ENCODE peak calls at places on chromosome 20, in eight cellular contexts. X, L, Y, F, Q, E, O and Z are unnamed samples.

GRCh38 chr20:3334156-3334943 is 73.1 kb downstream of the DNAAF9 start:
- DNase-seq in E (no peak), F (no peak), O (no peak), Y (no peak), Q (no peak), L (no peak), X (no peak), Z (no peak)

GRCh38 chr20:21808863-21809664 is 103.6 kb downstream of the PAX1 start:
- DNase-seq in L (no peak), E (no peak), Q (no peak), Y (no peak), X (no peak), O (no peak), F (no peak), Z (peak)

GRCh38 chr20:20406306-20406705 is 38.4 kb downstream of the INSM1 start:
- DNase-seq in E (peak), O (no peak), X (no peak), F (no peak), Q (no peak), L (no peak), Y (no peak), Z (no peak)

GRCh38 chr20:15310361-15310760 is 972.9 kb upstream of the FLRT3 start:
- DNase-seq in Y (no peak), O (no peak), F (no peak), X (no peak), Q (no peak), L (no peak), E (no peak), Z (no peak)

GRCh38 chr20:38673731-38674177 is 50.5 kb upstream of the SLC32A1 start:
- DNase-seq in Q (no peak), X (no peak), L (no peak), E (peak), O (peak), F (peak), Y (no peak), Z (no peak)

GRCh38 chr20:31716818-31717477 is 5.7 kb downstream of the BCL2L1 start:
- DNase-seq in L (no peak), Y (no peak), E (no peak), X (no peak), O (no peak), F (no peak), Q (no peak), Z (no peak)

GRCh38 chr20:22584922-22585785 is 782 bp upstream of the FOXA2 start:
- DNase-seq in Y (no peak), F (no peak), X (no peak), L (no peak), Q (no peak), O (no peak), E (no peak), Z (no peak)

GRCh38 chr20:61728786-61729365 is 336.8 kb downstream of the TAF4 start:
- DNase-seq in E (no peak), X (no peak), Q (no peak), O (no peak), F (peak), Y (no peak), L (no peak), Z (no peak)

GRCh38 chr20:19947611-19948264 is 69.4 kb upstream of the NAA20 start:
- DNase-seq in F (no peak), O (no peak), L (no peak), Y (peak), Q (no peak), X (no peak), E (no peak), Z (no peak)

GRCh38 chr20:36642136-36642535 is 3.9 kb downstream of the SLA2 start:
- DNase-seq in F (no peak), Q (no peak), Y (no peak), E (no peak), X (no peak), O (no peak), L (no peak), Z (no peak)

GRCh38 chr20:23596856-23597255 is 8.9 kb downstream of the CST9 start:
- DNase-seq in Y (no peak), Q (no peak), F (no peak), O (no peak), L (no peak), X (no peak), E (no peak), Z (no peak)

GRCh38 chr20:43682446-43682845 is 15.5 kb downstream of the MYBL2 start:
- DNase-seq in E (no peak), O (no peak), F (no peak), X (no peak), L (no peak), Y (no peak), Q (no peak), Z (no peak)

GRCh38 chr20:43681991-43682410 is 15.1 kb downstream of the MYBL2 start:
- DNase-seq in F (no peak), O (no peak), L (no peak), Y (no peak), X (no peak), E (no peak), Q (no peak), Z (no peak)

GRCh38 chr20:43676368-43676767 is 9.5 kb downstream of the MYBL2 start:
- DNase-seq in Y (no peak), O (no peak), F (no peak), Q (no peak), E (no peak), L (no peak), X (no peak), Z (no peak)

GRCh38 chr20:43680976-43681375 is 14.1 kb downstream of the MYBL2 start:
- DNase-seq in O (no peak), Y (no peak), Q (no peak), F (no peak), E (no peak), L (no peak), X (no peak), Z (no peak)

GRCh38 chr20:43681468-43681942 is 14.6 kb downstream of the MYBL2 start:
- DNase-seq in Y (no peak), X (no peak), L (no peak), Q (no peak), E (no peak), O (no peak), F (no peak), Z (no peak)
- TF ChIP-seq CTCF in Y (no peak), X (no peak), L (no peak), Q (no peak), E (no peak), O (no peak), F (no peak), Z (no peak)

DNA sequence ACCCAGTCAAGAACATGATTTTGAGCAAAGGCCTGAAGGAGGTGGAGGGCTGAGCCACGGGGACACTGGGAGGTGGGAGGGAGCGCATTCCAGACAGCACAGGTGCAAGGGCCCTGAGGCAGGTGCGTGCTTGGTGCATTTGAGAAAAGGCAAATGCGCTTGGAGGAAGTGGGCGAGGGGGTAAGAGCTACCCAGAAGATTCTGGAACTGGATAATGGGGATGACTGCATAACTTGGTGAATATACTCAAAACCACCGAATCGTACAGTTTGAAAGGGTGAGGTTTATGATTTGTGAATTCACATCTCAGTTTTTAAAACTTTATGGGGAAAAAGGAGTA is 9.8 kb downstream of the PREX1 start:
- DNase-seq in Y (no peak), E (no peak), X (no peak), L (no peak), F (no peak), O (no peak), Q (no peak), Z (no peak)
- H3K4me3 ChIP-seq in Y (no peak), E (no peak), X (no peak), L (no peak), F (no peak), O (no peak), Q (no peak), Z (no peak)

DNA sequence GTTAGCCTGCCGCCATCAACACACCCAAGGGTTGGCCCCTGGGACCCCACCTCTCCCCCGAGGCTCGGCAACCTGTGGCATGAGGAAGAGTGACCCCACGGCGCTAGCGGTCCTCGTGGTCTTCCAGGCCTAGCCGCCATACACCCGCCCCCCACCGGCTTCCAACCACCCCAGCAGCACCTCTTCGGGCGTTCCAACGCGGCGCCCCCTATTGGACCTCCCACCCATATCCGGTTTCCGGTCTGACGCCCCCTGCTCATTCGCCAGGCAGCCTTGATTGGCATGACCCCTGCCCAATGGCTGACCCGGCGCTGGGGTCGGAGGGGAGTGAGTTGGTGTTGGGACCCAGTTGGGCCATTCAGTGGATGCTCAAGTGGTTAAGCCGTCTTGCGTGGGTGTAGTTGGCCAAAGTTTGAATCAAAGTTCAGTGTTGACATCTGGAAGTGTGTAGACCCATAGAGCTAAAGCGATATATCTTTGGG is at the start of gene GNAS-AS1:
- DNase-seq in L (peak), Q (peak), E (peak), F (peak), O (peak), Y (peak), X (peak), Z (peak)
- TF ChIP-seq CTCF in L (no peak), Q (no peak), E (no peak), F (no peak), O (no peak), Y (peak), X (no peak), Z (no peak)

DNA sequence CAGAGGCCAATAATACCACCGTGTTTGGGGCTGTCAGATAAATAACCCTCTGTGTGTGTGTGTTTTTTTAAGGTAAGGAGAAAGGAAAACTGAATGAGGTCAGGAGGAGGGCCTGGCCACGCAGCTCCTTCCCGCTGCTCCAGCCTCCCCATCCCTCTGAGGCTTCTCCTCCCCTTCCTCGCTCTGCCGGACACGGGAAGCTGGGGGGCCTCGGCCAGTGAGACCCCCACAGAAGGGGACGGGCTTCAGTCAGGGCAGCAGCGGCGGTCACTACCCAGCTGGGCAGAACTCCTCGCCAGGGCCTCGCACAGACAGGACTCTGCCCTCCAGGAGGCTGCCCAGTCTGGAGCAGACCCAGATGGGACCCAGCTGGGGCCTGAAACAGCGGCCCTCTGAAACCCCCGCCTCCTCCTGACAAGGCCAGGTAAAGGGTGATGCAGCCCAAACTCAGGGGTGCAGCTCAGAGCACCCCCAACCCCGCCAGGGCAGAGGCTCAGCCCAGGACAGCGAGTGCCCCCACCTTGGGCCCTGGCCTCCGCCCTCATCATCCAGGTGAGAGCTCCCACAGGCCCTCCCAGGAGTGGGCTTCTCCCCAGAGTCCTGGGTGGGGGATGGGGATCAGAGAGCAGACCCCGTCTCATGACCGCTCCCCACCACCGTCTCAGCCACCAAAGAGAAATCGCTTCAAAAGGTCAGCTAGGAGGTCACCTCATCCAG is 2.3 kb downstream of the EEF1A2 start:
- DNase-seq in E (no peak), Q (no peak), Y (no peak), L (no peak), O (no peak), X (peak), F (no peak), Z (peak)
- H3K4me3 ChIP-seq in E (no peak), Q (no peak), Y (no peak), L (peak), O (peak), X (peak), F (peak), Z (no peak)

DNA sequence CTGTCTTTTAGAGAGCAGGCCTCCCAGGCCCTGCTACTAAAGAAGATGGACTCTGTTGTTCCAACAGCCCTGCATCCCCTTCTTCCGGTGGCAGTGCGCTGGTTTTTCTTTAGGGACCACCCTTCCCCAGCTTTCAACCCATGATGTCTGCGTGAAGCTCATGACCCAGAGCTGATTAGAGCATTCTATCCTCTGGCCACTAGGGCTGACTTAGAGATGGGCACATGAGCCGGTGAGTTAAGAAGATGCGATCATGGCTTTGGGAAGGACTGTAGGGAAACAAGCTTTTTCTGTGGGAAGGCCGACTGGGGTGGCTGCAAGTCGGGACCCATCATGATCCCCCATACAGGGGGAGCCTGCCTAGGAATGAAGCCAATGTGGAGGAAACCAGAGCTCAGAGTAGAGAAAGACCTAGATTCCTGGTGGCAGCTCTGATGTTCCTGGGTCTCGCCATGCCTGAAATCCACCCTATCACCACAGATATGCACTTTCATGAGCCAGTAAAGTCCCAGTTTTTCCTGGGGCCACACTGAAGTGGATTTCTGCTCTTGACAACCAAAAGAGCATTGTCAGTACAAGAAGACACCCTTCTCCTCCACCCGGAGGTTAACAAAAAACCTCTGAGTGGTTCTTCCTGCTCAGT is 29.1 kb upstream of the STX16 start:
- DNase-seq in E (no peak), O (no peak), Q (no peak), F (no peak), Y (no peak), L (no peak), X (no peak), Z (no peak)
- TF ChIP-seq CTCF in E (no peak), O (no peak), Q (no peak), F (no peak), Y (peak), L (peak), X (no peak), Z (no peak)

GRCh38 chr20:17584684-17585083 is 14.8 kb downstream of the DSTN start:
- DNase-seq in F (no peak), Y (no peak), X (no peak), L (no peak), E (no peak), Q (no peak), O (no peak), Z (no peak)

GRCh38 chr20:17587831-17588230 is 18.0 kb downstream of the DSTN start:
- DNase-seq in E (no peak), O (no peak), F (no peak), Q (no peak), X (no peak), Y (no peak), L (no peak), Z (no peak)

GRCh38 chr20:17586250-17586649 is 16.4 kb downstream of the DSTN start:
- DNase-seq in X (no peak), O (no peak), F (no peak), L (no peak), E (no peak), Q (no peak), Y (no peak), Z (no peak)

GRCh38 chr20:17589161-17589834 is 19.4 kb downstream of the DSTN start:
- DNase-seq in Y (no peak), L (no peak), E (no peak), Q (no peak), O (no peak), F (no peak), X (no peak), Z (no peak)

GRCh38 chr20:17587148-17587547 is 17.3 kb downstream of the DSTN start:
- DNase-seq in O (no peak), X (no peak), E (no peak), Q (no peak), Y (no peak), L (no peak), F (no peak), Z (no peak)
- H3K4me3 ChIP-seq in O (no peak), X (no peak), E (no peak), Q (no peak), Y (no peak), L (no peak), F (no peak), Z (no peak)

DNA sequence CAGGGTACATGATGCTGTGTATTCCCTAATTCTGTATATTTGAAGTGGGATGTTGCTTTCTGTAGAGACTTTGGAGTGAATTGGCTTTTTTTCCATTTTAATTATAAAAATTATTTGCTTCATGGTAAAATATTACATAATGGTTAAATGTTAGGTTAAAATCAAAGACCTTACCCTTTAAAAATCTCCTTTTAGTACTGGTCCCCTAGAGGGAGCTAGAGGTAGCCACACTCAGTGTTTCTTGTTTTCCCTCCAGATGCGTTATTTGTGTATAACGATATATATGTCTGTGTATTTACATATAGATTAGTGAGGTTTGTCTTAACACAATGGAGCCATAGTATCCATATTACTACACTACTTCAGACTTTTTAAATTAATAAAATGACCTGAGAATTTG is 146.7 kb downstream of the PLCB4 start:
- DNase-seq in Y (no peak), O (no peak), L (no peak), E (no peak), X (no peak), F (no peak), Q (no peak), Z (no peak)
- TF ChIP-seq CTCF in Y (peak), O (no peak), L (no peak), E (no peak), X (no peak), F (no peak), Q (no peak), Z (peak)

GRCh38 chr20:29409833-29410804 is 1847.3 kb upstream of the DEFB115 start:
- DNase-seq in Q (no peak), Y (no peak), F (no peak), X (no peak), E (no peak), O (no peak), L (no peak), Z (no peak)
- H3K4me3 ChIP-seq in Q (no peak), Y (no peak), F (no peak), X (no peak), E (no peak), O (no peak), L (no peak), Z (no peak)

DNA sequence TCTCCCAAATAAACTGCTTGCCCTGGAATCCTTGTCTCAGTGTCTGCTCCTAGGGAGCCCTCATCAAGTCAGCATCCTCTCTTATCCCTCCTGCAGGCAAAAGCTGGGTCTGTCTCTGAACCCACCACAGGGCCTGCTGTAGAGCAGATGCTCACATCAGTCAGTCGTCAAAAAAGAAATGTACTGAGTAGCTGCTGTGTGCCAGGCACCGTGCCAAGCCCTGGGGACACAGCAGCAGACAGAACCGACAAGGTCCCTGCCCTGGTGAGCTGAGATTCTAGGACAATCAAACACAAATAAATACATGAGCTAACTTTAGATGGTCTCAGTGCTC is 68.5 kb downstream of the EYA2 start:
- DNase-seq in X (no peak), F (no peak), O (no peak), Q (no peak), Y (no peak), L (no peak), E (peak), Z (no peak)
- TF ChIP-seq CTCF in X (no peak), F (no peak), O (no peak), Q (no peak), Y (no peak), L (no peak), E (no peak), Z (no peak)